ENCODE peak calls at places on chromosomes 2 and 18, in eight cellular contexts. Z is mesendoderm, D is dorsolateral prefrontal cortex, J is body of pancreas, H is neural progenitor cell, S is HL-60, B is spleen, R is brain microvascular endothelial cell. X is an unnamed sample.

GRCh38 chr18:45014047-45014501 is 333.4 kb downstream of the SETBP1 start:
- DNase-seq in Z (peak), D (no peak), J (peak), H (peak), S (no peak), B (no peak), R (peak), X (peak)

GRCh38 chr2:234494361-234495075 is 2.4 kb downstream of the ARL4C start:
- DNase-seq in Z (peak), D (no peak), J (peak), H (peak), S (no peak), B (no peak), R (peak), X (no peak)

GRCh38 chr2:5985551-5986229 is 293.5 kb downstream of the SOX11 start:
- DNase-seq in Z (no peak), D (no peak), J (no peak), H (peak), S (no peak), B (no peak), R (no peak), X (no peak)

GRCh38 chr2:170139276-170139967 is 38.5 kb upstream of the MYO3B start:
- DNase-seq in Z (no peak), D (no peak), J (no peak), H (no peak), S (no peak), B (no peak), R (no peak), X (no peak)

GRCh38 chr2:193103064-193103463 is 908.3 kb upstream of the TMEFF2 start:
- DNase-seq in Z (no peak), D (no peak), J (no peak), H (no peak), S (no peak), B (no peak), R (no peak), X (no peak)

GRCh38 chr2:181106789-181107418 is 126.5 kb downstream of the UBE2E3 start:
- DNase-seq in Z (peak), D (no peak), J (no peak), H (no peak), S (peak), B (no peak), R (peak), X (no peak)

GRCh38 chr2:10566021-10566420 is 117.9 kb upstream of the ODC1 start:
- DNase-seq in Z (peak), D (no peak), J (no peak), H (no peak), S (no peak), B (no peak), R (no peak), X (no peak)

GRCh38 chr18:7512326-7512725 is 54.8 kb upstream of the PTPRM start:
- DNase-seq in Z (no peak), D (no peak), J (peak), H (no peak), S (no peak), B (no peak), R (no peak), X (no peak)

GRCh38 chr2:127634066-127634617 is 11.8 kb upstream of the GPR17 start:
- DNase-seq in Z (no peak), D (no peak), J (no peak), H (no peak), S (no peak), B (peak), R (no peak), X (peak)

GRCh38 chr18:78939105-78939504 is 40.5 kb upstream of the SALL3 start:
- DNase-seq in Z (no peak), D (no peak), J (no peak), H (no peak), S (no peak), B (no peak), R (no peak), X (no peak)

GRCh38 chr18:58148954-58149471 is 105.0 kb downstream of the NEDD4L start:
- DNase-seq in Z (no peak), D (no peak), J (peak), H (no peak), S (no peak), B (no peak), R (no peak), X (no peak)

GRCh38 chr2:98822301-98823164 is 91.6 kb upstream of the MGAT4A start:
- DNase-seq in Z (peak), D (no peak), J (peak), H (peak), S (no peak), B (peak), R (no peak), X (peak)

DNA sequence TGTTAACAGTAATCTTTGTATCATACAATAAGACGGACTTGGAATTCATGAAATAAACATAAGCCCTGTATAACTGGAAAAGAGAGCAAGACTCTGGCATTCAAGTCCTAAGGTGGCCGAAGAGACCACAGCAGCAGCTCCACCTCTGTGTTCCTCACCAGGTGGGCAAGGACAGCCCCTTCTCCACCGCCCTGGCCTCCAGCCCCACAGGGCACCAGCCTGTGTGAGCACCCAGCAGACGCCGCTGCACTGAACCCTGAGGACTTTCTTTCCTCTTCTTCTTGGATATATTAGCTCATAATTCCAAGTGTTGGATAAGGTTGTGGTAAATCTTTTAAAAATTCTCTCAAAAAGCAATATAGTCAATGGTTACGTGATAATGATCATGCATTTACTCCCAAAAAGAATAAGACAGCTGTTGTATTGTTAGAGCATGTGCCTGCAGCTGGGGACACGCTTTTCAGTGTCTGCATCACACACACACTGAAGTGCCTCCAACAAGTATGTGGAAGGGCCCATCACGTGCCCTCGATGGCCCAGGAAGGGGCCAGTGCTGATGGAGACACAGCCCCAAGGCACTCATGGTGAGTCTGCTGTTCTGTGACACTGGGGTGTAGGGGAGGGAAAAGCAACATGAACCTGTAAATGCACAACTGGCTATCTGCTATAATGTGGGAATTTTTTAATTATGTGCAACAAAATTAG is 26.8 kb downstream of the FAM178B start:
- DNase-seq in Z (no peak), D (no peak), J (no peak), H (no peak), S (no peak), B (peak), R (no peak), X (peak)
- H3K27ac ChIP-seq in Z (no peak), D (peak), J (no peak), H (no peak), S (no peak), B (no peak), R (no peak), X (no peak)

GRCh38 chr2:219620546-219620945 is 6.9 kb upstream of the SLC4A3 start:
- DNase-seq in Z (no peak), D (no peak), J (no peak), H (no peak), S (no peak), B (no peak), R (no peak), X (no peak)
- H3K4me3 ChIP-seq in Z (no peak), D (no peak), J (no peak), H (no peak), S (no peak), B (no peak), R (no peak), X (no peak)

DNA sequence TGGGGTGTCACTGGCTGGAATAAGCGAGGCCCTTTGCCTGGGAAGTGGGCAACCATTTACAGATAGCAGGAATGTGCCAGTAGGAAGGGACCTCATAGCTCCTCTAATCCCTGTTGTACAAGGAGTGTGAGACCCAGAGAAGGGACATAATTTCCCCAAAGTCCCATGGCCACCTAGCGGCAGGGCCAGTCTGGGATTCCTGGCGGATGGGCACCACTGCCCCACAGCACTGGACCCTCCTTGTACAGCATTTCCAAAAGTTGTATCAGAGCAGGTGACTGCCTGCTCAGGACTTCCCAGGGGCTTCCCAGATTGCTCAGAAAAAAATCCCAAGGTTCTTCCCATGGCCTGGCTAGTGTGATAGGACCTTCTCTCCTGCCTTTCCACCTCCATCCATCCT is 185.8 kb downstream of the GLI2 start:
- DNase-seq in Z (no peak), D (no peak), J (no peak), H (no peak), S (no peak), B (no peak), R (no peak), X (no peak)
- H3K27ac ChIP-seq in Z (no peak), D (no peak), J (no peak), H (no peak), S (no peak), B (no peak), R (no peak), X (no peak)

DNA sequence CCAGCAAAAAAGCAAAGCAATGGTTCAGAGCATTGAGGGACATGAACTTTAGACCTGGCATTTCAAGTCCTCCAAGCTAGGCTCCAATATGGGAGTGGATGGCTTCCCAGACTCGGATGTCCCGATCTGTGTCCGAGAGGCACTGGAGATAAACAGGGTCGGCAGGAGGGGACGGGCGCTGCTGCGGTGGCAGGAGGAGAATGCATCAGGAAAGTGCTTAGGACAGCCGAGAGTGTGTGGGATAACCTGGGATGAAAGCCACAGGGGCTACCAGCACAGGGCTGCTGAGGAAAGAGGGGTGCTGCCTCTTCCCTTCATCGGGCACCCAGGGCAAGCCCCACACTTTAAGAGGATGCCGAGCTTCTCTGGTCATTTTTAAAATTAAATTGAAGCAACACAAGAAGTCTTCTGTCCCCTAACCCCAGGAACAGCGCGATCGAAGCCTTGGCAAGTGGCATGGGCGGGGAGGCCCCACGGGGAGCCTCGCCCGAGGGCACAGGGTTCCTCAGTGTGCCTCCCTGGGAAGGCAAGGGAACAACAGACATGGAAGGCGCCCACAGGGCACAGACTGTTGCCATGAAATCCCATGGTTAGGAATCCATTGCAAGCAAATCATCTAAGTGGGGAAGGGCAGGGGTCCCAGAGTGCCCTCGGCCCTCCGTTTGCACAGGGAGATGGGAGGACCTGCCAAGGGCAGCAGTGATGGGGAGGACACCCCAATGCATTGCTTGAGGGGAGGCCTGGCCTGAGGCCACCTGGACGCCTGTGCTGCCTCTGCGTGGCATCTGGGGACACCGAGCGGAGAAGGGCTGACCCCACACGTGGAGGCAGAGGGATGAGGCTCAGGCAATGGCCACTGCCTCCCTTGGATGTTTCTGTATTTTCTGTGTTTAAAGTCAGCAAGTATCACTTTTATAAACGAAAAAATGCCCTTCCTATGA is 78.5 kb upstream of the GPC1 start:
- DNase-seq in Z (no peak), D (no peak), J (no peak), H (no peak), S (no peak), B (peak), R (no peak), X (no peak)
- H3K4me3 ChIP-seq in Z (no peak), D (no peak), J (no peak), H (no peak), S (no peak), B (no peak), R (no peak), X (no peak)

GRCh38 chr2:66446924-66447323 is 12.0 kb downstream of the MEIS1 start:
- DNase-seq in Z (no peak), D (no peak), J (no peak), H (no peak), S (no peak), B (no peak), R (no peak), X (no peak)
- H3K27ac ChIP-seq in Z (no peak), D (peak), J (peak), H (no peak), S (no peak), B (no peak), R (no peak), X (no peak)

GRCh38 chr2:200377774-200378336 is 71.4 kb downstream of the SPATS2L start:
- DNase-seq in Z (peak), D (no peak), J (peak), H (no peak), S (no peak), B (no peak), R (no peak), X (no peak)
- H3K4me3 ChIP-seq in Z (no peak), D (no peak), J (no peak), H (no peak), S (no peak), B (no peak), R (no peak), X (no peak)

X was measured in psoas muscle.